ENCODE peak calls at places on chromosome 18, in seven cellular contexts. S is sigmoid colon, Y is fibroblast of lung, H is hepatocyte, N is foreskin fibroblast, D is suprapubic skin, K is lower leg skin. M is an unnamed sample.

GRCh38 chr18:80037869-80038630 is 3.8 kb downstream of the RBFA start:
- DNase-seq in S (no peak), Y (no peak), H (no peak), N (no peak), D (no peak), K (no peak), M (no peak)

GRCh38 chr18:4360221-4360715 is 94.8 kb downstream of the DLGAP1 start:
- DNase-seq in S (no peak), Y (no peak), H (no peak), N (no peak), D (no peak), K (no peak), M (no peak)

GRCh38 chr18:79728931-79729586 is 49.5 kb downstream of the CTDP1 start:
- DNase-seq in S (no peak), Y (no peak), H (no peak), N (no peak), D (no peak), K (no peak), M (no peak)

GRCh38 chr18:79416022-79416676 is 20.4 kb downstream of the NFATC1 start:
- DNase-seq in S (no peak), Y (no peak), H (no peak), N (no peak), D (no peak), K (no peak), M (no peak)

GRCh38 chr18:48238206-48238605 is 171.0 kb downstream of the ZBTB7C start:
- DNase-seq in S (no peak), Y (peak; percentile 1), H (no peak), N (no peak), D (no peak), K (no peak), M (peak; percentile 17)

GRCh38 chr18:70419526-70419925 is 130.7 kb downstream of the SOCS6 start:
- DNase-seq in S (no peak), Y (peak; percentile 76), H (peak; percentile 41), N (peak; percentile 78), D (no peak), K (no peak), M (peak; percentile 43)

GRCh38 chr18:65429601-65430000 is 321.2 kb upstream of the CDH7 start:
- DNase-seq in S (no peak), Y (no peak), H (no peak), N (no peak), D (no peak), K (no peak), M (no peak)

GRCh38 chr18:26536032-26536431 is 12.3 kb downstream of the KCTD1 start:
- DNase-seq in S (no peak), Y (no peak), H (no peak), N (peak; percentile 53), D (no peak), K (no peak), M (no peak)

GRCh38 chr18:46174317-46175039 is 70.3 kb downstream of the HAUS1 start:
- DNase-seq in S (no peak), Y (peak; percentile 23), H (peak; percentile 75), N (peak; percentile 63), D (no peak), K (no peak), M (peak; percentile 41)

GRCh38 chr18:14947482-14948162 is 199.7 kb downstream of the ANKRD30B start:
- DNase-seq in S (no peak), Y (no peak), H (no peak), N (no peak), D (no peak), K (peak; percentile 56), M (no peak)

GRCh38 chr18:79964330-79965118 is at the start of gene HSBP1L1:
- DNase-seq in S (peak; percentile 73), Y (peak; percentile 26), H (peak; percentile 92), N (peak; percentile 84), D (peak; percentile 80), K (no peak), M (no peak)

GRCh38 chr18:35407871-35408481 is 30.8 kb upstream of the ZNF396 start:
- DNase-seq in S (no peak), Y (peak; percentile 81), H (peak; percentile 84), N (peak; percentile 83), D (no peak), K (no peak), M (peak; percentile 80)

GRCh38 chr18:70263336-70263735 is 25.5 kb upstream of the SOCS6 start:
- DNase-seq in S (no peak), Y (no peak), H (no peak), N (no peak), D (no peak), K (no peak), M (no peak)

GRCh38 chr18:323253-323622 is 55.4 kb upstream of the THOC1 start:
- DNase-seq in S (no peak), Y (peak; percentile 17), H (peak; percentile 66), N (peak; percentile 36), D (no peak), K (no peak), M (peak; percentile 52)

GRCh38 chr18:68660355-68661183 is 54.3 kb downstream of the TMX3 start:
- DNase-seq in S (no peak), Y (peak; percentile 80), H (peak; percentile 66), N (peak; percentile 70), D (no peak), K (no peak), M (peak; percentile 60)

GRCh38 chr18:47036298-47036874 is 965 bp upstream of the ELOA2 start:
- DNase-seq in S (no peak), Y (peak; percentile 42), H (peak; percentile 37), N (peak; percentile 43), D (no peak), K (no peak), M (peak; percentile 13)

DNA sequence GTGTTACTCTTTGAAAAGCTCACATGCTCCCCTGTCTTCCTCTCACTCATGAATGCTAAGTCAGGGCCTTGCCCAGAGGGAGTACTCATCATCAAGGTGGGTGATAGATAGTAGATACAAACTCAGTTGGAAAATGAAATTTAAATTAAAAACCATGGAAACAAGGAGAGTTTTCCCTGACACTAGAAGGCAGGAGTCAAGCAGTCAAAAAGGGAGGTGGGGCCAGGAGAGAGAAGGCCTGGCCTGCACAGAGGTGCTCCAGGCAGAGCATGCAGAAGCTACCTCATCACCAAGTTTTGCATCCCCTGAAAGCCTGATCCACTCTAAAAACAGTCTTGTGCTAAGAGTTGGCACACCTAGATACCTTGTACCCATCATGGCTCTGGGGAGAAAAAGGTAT is 143.7 kb downstream of the MYO5B start:
- DNase-seq in S (no peak), Y (no peak), H (peak; percentile 33), N (peak; percentile 47), D (no peak), K (no peak), M (no peak)
- TF ChIP-seq CTCF in S (no peak), Y (no peak), H (peak; percentile 30), N (no peak), D (no peak), K (no peak), M (peak; percentile 12)

GRCh38 chr18:12254137-12254819 is at the start of gene CIDEA:
- DNase-seq in S (no peak), Y (no peak), H (peak; percentile 50), N (peak; percentile 63), D (no peak), K (no peak), M (no peak)

GRCh38 chr18:12254820-12255511 is 805 bp downstream of the CIDEA start:
- DNase-seq in S (no peak), Y (no peak), H (no peak), N (no peak), D (no peak), K (no peak), M (no peak)

GRCh38 chr18:12253027-12253426 is 1.1 kb upstream of the CIDEA start:
- DNase-seq in S (no peak), Y (no peak), H (no peak), N (no peak), D (no peak), K (no peak), M (no peak)

GRCh38 chr18:12252061-12252460 is 2.1 kb upstream of the CIDEA start:
- DNase-seq in S (no peak), Y (no peak), H (no peak), N (no peak), D (no peak), K (no peak), M (no peak)

GRCh38 chr18:12253517-12254136 is 534 bp upstream of the CIDEA start:
- DNase-seq in S (no peak), Y (no peak), H (no peak), N (peak; percentile 26), D (no peak), K (no peak), M (no peak)
- H3K4me3 ChIP-seq in S (peak overlapping the region; percentile 45), Y (peak overlapping the region; percentile 41), H (peak overlapping the region; percentile 7), N (peak overlapping the region; percentile 28), D (peak overlapping the region; percentile 45), K (no peak overlapping the region), M (peak overlapping the region; percentile 5)

GRCh38 chr18:2948038-2948437 is 64.9 kb downstream of the LPIN2 start:
- DNase-seq in S (no peak), Y (peak; percentile 72), H (peak; percentile 51), N (peak; percentile 67), D (no peak), K (no peak), M (peak; percentile 66)
- TF ChIP-seq CTCF in S (no peak), Y (peak; percentile 48), H (peak; percentile 58), N (peak; percentile 38), D (no peak), K (no peak), M (peak; percentile 50)

GRCh38 chr18:42649636-42650035 is 465.8 kb downstream of the RIT2 start:
- DNase-seq in S (no peak), Y (no peak), H (no peak), N (no peak), D (no peak), K (no peak), M (peak; percentile 47)
- H3K4me3 ChIP-seq in S (no peak overlapping the region), Y (no peak overlapping the region), H (no peak overlapping the region), N (no peak overlapping the region), D (no peak overlapping the region), K (no peak overlapping the region), M (no peak overlapping the region)

GRCh38 chr18:2926528-2926927 is 79.7 kb downstream of the EMILIN2 start:
- DNase-seq in S (no peak), Y (no peak), H (no peak), N (no peak), D (no peak), K (no peak), M (no peak)
- TF ChIP-seq CTCF in S (no peak), Y (no peak), H (no peak), N (no peak), D (no peak), K (no peak), M (no peak)

M was measured in astrocyte of the spinal cord.